ENCODE peak calls at places on chromosome 1, in six cellular contexts. One of them, this sample, is unnamed.

GRCh38 chr1:90074555-90075315 is 79.8 kb downstream of the ZNF326 start:
- DNase-seq in astrocyte of the spinal cord: no peak
- DNase-seq in omental fat pad: no peak
- DNase-seq in left ventricle myocardium inferior: no peak
- DNase-seq in fibroblast of villous mesenchyme: no peak
- DNase-seq in CD8-positive, alpha-beta T cell: no peak
- DNase-seq in this sample: no peak

GRCh38 chr1:93735722-93736121 is 54.1 kb upstream of the BCAR3 start:
- DNase-seq in astrocyte of the spinal cord: peak
- DNase-seq in fibroblast of villous mesenchyme: peak
- DNase-seq in left ventricle myocardium inferior: no peak
- DNase-seq in omental fat pad: no peak
- DNase-seq in CD8-positive, alpha-beta T cell: no peak
- DNase-seq in this sample: no peak

GRCh38 chr1:211828584-211829342 is 1.8 kb downstream of the LPGAT1 start:
- DNase-seq in omental fat pad: no peak
- DNase-seq in astrocyte of the spinal cord: peak
- DNase-seq in left ventricle myocardium inferior: no peak
- DNase-seq in CD8-positive, alpha-beta T cell: no peak
- DNase-seq in fibroblast of villous mesenchyme: peak
- DNase-seq in this sample: no peak

GRCh38 chr1:183548136-183548535 is 42.1 kb downstream of the NCF2 start:
- DNase-seq in fibroblast of villous mesenchyme: no peak
- DNase-seq in left ventricle myocardium inferior: no peak
- DNase-seq in astrocyte of the spinal cord: no peak
- DNase-seq in CD8-positive, alpha-beta T cell: no peak
- DNase-seq in omental fat pad: no peak
- DNase-seq in this sample: no peak

GRCh38 chr1:6801998-6802397 is 16.7 kb downstream of the CAMTA1 start:
- DNase-seq in fibroblast of villous mesenchyme: peak
- DNase-seq in omental fat pad: no peak
- DNase-seq in left ventricle myocardium inferior: no peak
- DNase-seq in astrocyte of the spinal cord: peak
- DNase-seq in CD8-positive, alpha-beta T cell: no peak
- DNase-seq in this sample: no peak

GRCh38 chr1:243345205-243345604 is 89.4 kb downstream of the SDCCAG8 start:
- DNase-seq in left ventricle myocardium inferior: no peak
- DNase-seq in astrocyte of the spinal cord: peak
- DNase-seq in CD8-positive, alpha-beta T cell: no peak
- DNase-seq in omental fat pad: no peak
- DNase-seq in fibroblast of villous mesenchyme: peak
- DNase-seq in this sample: no peak

GRCh38 chr1:106768501-106768900 is 288.0 kb upstream of the PRMT6 start:
- DNase-seq in omental fat pad: no peak
- DNase-seq in CD8-positive, alpha-beta T cell: no peak
- DNase-seq in astrocyte of the spinal cord: peak
- DNase-seq in fibroblast of villous mesenchyme: no peak
- DNase-seq in left ventricle myocardium inferior: no peak
- DNase-seq in this sample: no peak

GRCh38 chr1:22108343-22109135 is 34.4 kb downstream of the WNT4 start:
- DNase-seq in omental fat pad: no peak
- DNase-seq in astrocyte of the spinal cord: peak
- DNase-seq in left ventricle myocardium inferior: no peak
- DNase-seq in CD8-positive, alpha-beta T cell: no peak
- DNase-seq in fibroblast of villous mesenchyme: peak
- DNase-seq in this sample: peak

DNA sequence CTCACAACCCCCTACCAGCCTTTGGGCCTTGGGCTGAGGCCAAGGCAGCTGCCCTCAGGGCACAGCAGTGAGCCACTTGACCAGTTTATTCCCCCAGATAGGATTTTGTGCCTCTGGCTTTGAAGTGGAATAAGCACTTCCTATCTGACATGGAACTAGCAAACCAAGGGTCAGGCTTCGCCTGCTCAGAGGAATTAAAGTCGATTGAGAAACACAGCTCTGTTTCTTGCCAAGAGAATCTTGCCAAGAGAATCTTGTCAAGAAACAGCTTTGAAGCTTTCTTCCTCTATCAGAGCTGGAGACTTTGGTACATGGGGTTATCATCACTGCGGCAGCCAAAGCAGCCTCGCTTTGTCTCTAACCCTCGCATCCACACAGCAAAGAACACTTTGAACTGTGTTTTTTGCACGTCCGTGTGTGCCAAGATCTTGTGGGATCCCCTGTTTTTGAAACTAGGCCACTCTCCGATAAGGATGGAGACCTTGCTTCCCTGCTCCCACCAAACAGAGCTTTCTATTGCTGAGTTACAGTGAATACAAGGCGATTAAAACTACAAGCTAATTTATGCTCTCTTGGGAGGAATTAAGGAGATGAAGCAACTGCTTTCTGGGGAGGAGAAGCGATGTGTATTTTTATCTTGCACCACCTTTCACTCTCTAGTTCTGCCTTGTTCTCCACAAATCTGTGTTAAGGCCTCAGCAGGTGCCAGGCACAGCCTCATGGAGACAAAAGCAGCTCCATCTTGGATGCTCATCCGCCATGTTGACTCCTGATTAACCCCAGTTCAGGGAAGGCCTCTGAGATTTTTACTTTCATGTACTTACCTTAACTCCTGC is 67.3 kb downstream of the RHOU start:
- DNase-seq in left ventricle myocardium inferior: peak
- DNase-seq in omental fat pad: no peak
- DNase-seq in fibroblast of villous mesenchyme: peak
- DNase-seq in astrocyte of the spinal cord: no peak
- DNase-seq in CD8-positive, alpha-beta T cell: no peak
- DNase-seq in this sample: no peak
- TF ChIP-seq CTCF in left ventricle myocardium inferior: no peak
- TF ChIP-seq CTCF in omental fat pad: no peak
- TF ChIP-seq CTCF in fibroblast of villous mesenchyme: no peak
- TF ChIP-seq CTCF in astrocyte of the spinal cord: no peak
- TF ChIP-seq CTCF in CD8-positive, alpha-beta T cell: no peak
- TF ChIP-seq CTCF in this sample: no peak

GRCh38 chr1:201828451-201828819 is 522 bp upstream of the IPO9 start:
- DNase-seq in astrocyte of the spinal cord: no peak
- DNase-seq in CD8-positive, alpha-beta T cell: no peak
- DNase-seq in left ventricle myocardium inferior: no peak
- DNase-seq in omental fat pad: no peak
- DNase-seq in fibroblast of villous mesenchyme: peak
- DNase-seq in this sample: no peak

GRCh38 chr1:201827321-201828281 is 1.4 kb upstream of the IPO9 start:
- DNase-seq in omental fat pad: no peak
- DNase-seq in CD8-positive, alpha-beta T cell: no peak
- DNase-seq in astrocyte of the spinal cord: peak
- DNase-seq in fibroblast of villous mesenchyme: peak
- DNase-seq in left ventricle myocardium inferior: no peak
- DNase-seq in this sample: no peak

GRCh38 chr1:201825245-201825644 is 3.7 kb upstream of the IPO9 start:
- DNase-seq in omental fat pad: no peak
- DNase-seq in fibroblast of villous mesenchyme: no peak
- DNase-seq in CD8-positive, alpha-beta T cell: no peak
- DNase-seq in left ventricle myocardium inferior: no peak
- DNase-seq in astrocyte of the spinal cord: no peak
- DNase-seq in this sample: no peak

GRCh38 chr1:201828820-201829774 is at the start of gene IPO9:
- DNase-seq in fibroblast of villous mesenchyme: peak
- DNase-seq in astrocyte of the spinal cord: peak
- DNase-seq in omental fat pad: peak
- DNase-seq in CD8-positive, alpha-beta T cell: peak
- DNase-seq in left ventricle myocardium inferior: peak
- DNase-seq in this sample: peak

GRCh38 chr1:201826830-201827229 is 2.1 kb upstream of the IPO9 start:
- DNase-seq in left ventricle myocardium inferior: no peak
- DNase-seq in astrocyte of the spinal cord: peak
- DNase-seq in omental fat pad: no peak
- DNase-seq in CD8-positive, alpha-beta T cell: no peak
- DNase-seq in fibroblast of villous mesenchyme: peak
- DNase-seq in this sample: no peak
- TF ChIP-seq CTCF in left ventricle myocardium inferior: no peak
- TF ChIP-seq CTCF in astrocyte of the spinal cord: peak
- TF ChIP-seq CTCF in omental fat pad: no peak
- TF ChIP-seq CTCF in CD8-positive, alpha-beta T cell: no peak
- TF ChIP-seq CTCF in fibroblast of villous mesenchyme: no peak
- TF ChIP-seq CTCF in this sample: no peak

GRCh38 chr1:50750021-50750619 is 209.9 kb downstream of the FAF1 start:
- DNase-seq in fibroblast of villous mesenchyme: peak
- DNase-seq in CD8-positive, alpha-beta T cell: no peak
- DNase-seq in omental fat pad: no peak
- DNase-seq in astrocyte of the spinal cord: peak
- DNase-seq in left ventricle myocardium inferior: no peak
- DNase-seq in this sample: no peak
- TF ChIP-seq CTCF in fibroblast of villous mesenchyme: peak
- TF ChIP-seq CTCF in CD8-positive, alpha-beta T cell: no peak
- TF ChIP-seq CTCF in omental fat pad: no peak
- TF ChIP-seq CTCF in astrocyte of the spinal cord: peak
- TF ChIP-seq CTCF in left ventricle myocardium inferior: peak
- TF ChIP-seq CTCF in this sample: no peak

DNA sequence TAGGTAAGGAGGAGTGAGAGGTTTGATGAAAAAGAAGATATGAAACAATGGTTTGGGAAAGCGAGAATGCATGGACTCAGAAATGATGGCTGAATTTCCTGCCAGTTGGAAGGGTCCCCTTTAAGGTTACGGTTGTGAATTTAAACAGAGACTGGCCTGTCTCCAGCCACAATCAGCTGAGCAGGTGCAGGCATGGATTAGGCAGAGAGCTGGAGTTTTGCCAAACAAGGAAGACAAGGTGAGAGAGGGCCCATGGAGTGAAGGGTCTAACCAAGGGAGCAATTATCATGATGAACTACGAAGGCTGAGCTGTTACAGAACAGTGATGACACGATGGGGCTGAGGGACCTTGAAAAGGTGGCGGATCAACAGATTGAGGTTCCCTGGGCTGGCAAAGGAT is 41.3 kb downstream of the LHX9 start:
- DNase-seq in fibroblast of villous mesenchyme: no peak
- DNase-seq in omental fat pad: no peak
- DNase-seq in left ventricle myocardium inferior: no peak
- DNase-seq in astrocyte of the spinal cord: no peak
- DNase-seq in CD8-positive, alpha-beta T cell: no peak
- DNase-seq in this sample: no peak
- TF ChIP-seq CTCF in fibroblast of villous mesenchyme: no peak
- TF ChIP-seq CTCF in omental fat pad: no peak
- TF ChIP-seq CTCF in left ventricle myocardium inferior: no peak
- TF ChIP-seq CTCF in astrocyte of the spinal cord: no peak
- TF ChIP-seq CTCF in CD8-positive, alpha-beta T cell: no peak
- TF ChIP-seq CTCF in this sample: no peak

GRCh38 chr1:153696741-153697140 is 18.3 kb downstream of the NPR1 start:
- DNase-seq in left ventricle myocardium inferior: no peak
- DNase-seq in astrocyte of the spinal cord: no peak
- DNase-seq in fibroblast of villous mesenchyme: no peak
- DNase-seq in omental fat pad: no peak
- DNase-seq in CD8-positive, alpha-beta T cell: no peak
- DNase-seq in this sample: no peak

GRCh38 chr1:153688736-153689328 is 10.3 kb downstream of the NPR1 start:
- DNase-seq in left ventricle myocardium inferior: no peak
- DNase-seq in astrocyte of the spinal cord: no peak
- DNase-seq in fibroblast of villous mesenchyme: no peak
- DNase-seq in CD8-positive, alpha-beta T cell: no peak
- DNase-seq in omental fat pad: no peak
- DNase-seq in this sample: no peak

GRCh38 chr1:153697873-153698647 is 19.6 kb downstream of the NPR1 start:
- DNase-seq in left ventricle myocardium inferior: peak
- DNase-seq in astrocyte of the spinal cord: peak
- DNase-seq in fibroblast of villous mesenchyme: peak
- DNase-seq in CD8-positive, alpha-beta T cell: no peak
- DNase-seq in omental fat pad: no peak
- DNase-seq in this sample: peak

GRCh38 chr1:153697191-153697872 is 18.8 kb downstream of the NPR1 start:
- DNase-seq in left ventricle myocardium inferior: peak
- DNase-seq in fibroblast of villous mesenchyme: peak
- DNase-seq in astrocyte of the spinal cord: no peak
- DNase-seq in omental fat pad: peak
- DNase-seq in CD8-positive, alpha-beta T cell: no peak
- DNase-seq in this sample: peak

GRCh38 chr1:153693466-153693865 is 15.0 kb downstream of the NPR1 start:
- DNase-seq in astrocyte of the spinal cord: no peak
- DNase-seq in left ventricle myocardium inferior: no peak
- DNase-seq in fibroblast of villous mesenchyme: no peak
- DNase-seq in omental fat pad: no peak
- DNase-seq in CD8-positive, alpha-beta T cell: no peak
- DNase-seq in this sample: no peak
- TF ChIP-seq CTCF in astrocyte of the spinal cord: no peak
- TF ChIP-seq CTCF in left ventricle myocardium inferior: no peak
- TF ChIP-seq CTCF in fibroblast of villous mesenchyme: no peak
- TF ChIP-seq CTCF in omental fat pad: no peak
- TF ChIP-seq CTCF in CD8-positive, alpha-beta T cell: no peak
- TF ChIP-seq CTCF in this sample: no peak

GRCh38 chr1:110411173-110411572 is 3.7 kb upstream of the LAMTOR5 start:
- DNase-seq in astrocyte of the spinal cord: no peak
- DNase-seq in omental fat pad: no peak
- DNase-seq in left ventricle myocardium inferior: no peak
- DNase-seq in CD8-positive, alpha-beta T cell: no peak
- DNase-seq in fibroblast of villous mesenchyme: no peak
- DNase-seq in this sample: no peak

GRCh38 chr1:110412576-110412975 is 5.1 kb upstream of the LAMTOR5 start:
- DNase-seq in left ventricle myocardium inferior: peak
- DNase-seq in astrocyte of the spinal cord: peak
- DNase-seq in CD8-positive, alpha-beta T cell: peak
- DNase-seq in fibroblast of villous mesenchyme: peak
- DNase-seq in omental fat pad: peak
- DNase-seq in this sample: peak

GRCh38 chr1:110403805-110404204 is 3.7 kb downstream of the LAMTOR5 start:
- DNase-seq in astrocyte of the spinal cord: no peak
- DNase-seq in left ventricle myocardium inferior: no peak
- DNase-seq in fibroblast of villous mesenchyme: no peak
- DNase-seq in CD8-positive, alpha-beta T cell: no peak
- DNase-seq in omental fat pad: no peak
- DNase-seq in this sample: no peak

GRCh38 chr1:110408488-110408887 is 994 bp upstream of the LAMTOR5 start:
- DNase-seq in omental fat pad: no peak
- DNase-seq in left ventricle myocardium inferior: no peak
- DNase-seq in fibroblast of villous mesenchyme: no peak
- DNase-seq in CD8-positive, alpha-beta T cell: no peak
- DNase-seq in astrocyte of the spinal cord: no peak
- DNase-seq in this sample: no peak

DNA sequence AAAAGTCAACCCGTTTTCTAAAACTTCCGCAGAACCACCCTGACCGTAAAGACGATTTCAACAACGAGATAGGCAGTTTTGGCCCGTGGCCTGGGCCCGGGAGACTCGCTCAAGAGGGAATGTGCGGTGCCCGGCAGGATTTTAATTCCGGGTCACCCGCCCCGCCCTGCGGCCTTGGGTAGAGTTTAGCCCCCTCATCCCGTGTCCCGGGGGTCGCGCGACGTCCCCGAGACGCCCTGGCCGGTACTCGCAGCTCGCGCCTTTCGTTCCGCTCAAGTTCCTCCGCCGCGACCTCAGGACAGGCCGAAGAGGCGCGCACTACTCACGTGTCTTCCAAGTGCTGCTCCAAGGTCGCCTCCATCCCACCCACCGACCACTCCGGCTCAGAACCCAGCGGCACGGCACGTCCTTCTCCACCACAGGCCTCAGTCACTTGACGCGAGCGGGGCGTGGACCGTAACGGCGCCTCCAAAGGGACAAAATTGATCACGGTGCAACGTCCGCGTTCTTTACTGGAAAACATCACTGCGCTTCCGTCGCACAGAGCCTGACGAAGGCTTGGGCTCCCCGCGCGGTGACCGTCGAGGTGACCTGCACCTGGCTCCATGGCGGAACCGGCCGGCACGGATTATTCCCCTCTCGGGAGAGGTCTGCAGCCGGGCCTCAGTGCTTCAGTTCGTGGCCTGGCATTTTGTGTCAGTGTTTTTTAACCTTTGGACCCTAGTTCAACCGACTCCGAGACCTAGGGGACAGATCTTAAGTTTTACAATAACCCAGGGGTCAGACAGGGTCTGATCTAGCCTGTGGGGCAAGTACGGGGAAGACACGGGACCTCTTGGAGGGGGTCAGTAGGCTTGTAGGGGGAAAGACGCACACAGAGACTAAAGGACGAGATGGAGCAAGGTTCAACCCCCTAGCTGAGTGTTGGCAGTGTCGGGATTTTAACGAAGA is at the start of gene LAMTOR5:
- DNase-seq in omental fat pad: peak
- DNase-seq in left ventricle myocardium inferior: peak
- DNase-seq in fibroblast of villous mesenchyme: peak
- DNase-seq in CD8-positive, alpha-beta T cell: peak
- DNase-seq in astrocyte of the spinal cord: peak
- DNase-seq in this sample: peak
- TF ChIP-seq CTCF in omental fat pad: no peak
- TF ChIP-seq CTCF in left ventricle myocardium inferior: no peak
- TF ChIP-seq CTCF in fibroblast of villous mesenchyme: no peak
- TF ChIP-seq CTCF in CD8-positive, alpha-beta T cell: no peak
- TF ChIP-seq CTCF in astrocyte of the spinal cord: peak
- TF ChIP-seq CTCF in this sample: no peak

This sample was measured in mesothelial cell of epicardium.